ENCODE peak calls at places on chromosomes 13 and 19, in eight cellular contexts. One of them, this sample, is unnamed.

GRCh38 chr13:21826214-21827015 is 155.5 kb downstream of the FGF9 start:
- DNase-seq in heart right ventricle: no peak
- DNase-seq in memory B cell: no peak
- DNase-seq in astrocyte: no peak
- DNase-seq in neural crest cell: no peak
- DNase-seq in glutamatergic neuron: no peak
- DNase-seq in Daoy: no peak
- DNase-seq in osteoblast: no peak
- DNase-seq in this sample: no peak

GRCh38 chr19:47024502-47024901 is 4.9 kb downstream of the NPAS1 start:
- DNase-seq in astrocyte: no peak
- DNase-seq in memory B cell: no peak
- DNase-seq in neural crest cell: no peak
- DNase-seq in Daoy: no peak
- DNase-seq in glutamatergic neuron: no peak
- DNase-seq in osteoblast: peak; percentile 52
- DNase-seq in heart right ventricle: no peak
- DNase-seq in this sample: no peak

GRCh38 chr13:83377486-83377885 is 504.8 kb downstream of the SLITRK1 start:
- DNase-seq in glutamatergic neuron: no peak
- DNase-seq in heart right ventricle: no peak
- DNase-seq in Daoy: no peak
- DNase-seq in neural crest cell: no peak
- DNase-seq in memory B cell: no peak
- DNase-seq in astrocyte: no peak
- DNase-seq in osteoblast: peak; percentile 4
- DNase-seq in this sample: no peak

GRCh38 chr13:23628250-23628649 is 58.0 kb downstream of the TNFRSF19 start:
- DNase-seq in neural crest cell: no peak
- DNase-seq in memory B cell: no peak
- DNase-seq in heart right ventricle: no peak
- DNase-seq in Daoy: no peak
- DNase-seq in astrocyte: no peak
- DNase-seq in glutamatergic neuron: no peak
- DNase-seq in osteoblast: no peak
- DNase-seq in this sample: no peak

GRCh38 chr13:100564444-100565223 is 24.0 kb downstream of the GGACT start:
- DNase-seq in astrocyte: no peak
- DNase-seq in heart right ventricle: no peak
- DNase-seq in memory B cell: no peak
- DNase-seq in glutamatergic neuron: no peak
- DNase-seq in neural crest cell: no peak
- DNase-seq in Daoy: no peak
- DNase-seq in osteoblast: no peak
- DNase-seq in this sample: no peak

GRCh38 chr19:359653-359925 is 15.0 kb upstream of the MIER2 start:
- DNase-seq in heart right ventricle: no peak
- DNase-seq in memory B cell: no peak
- DNase-seq in neural crest cell: no peak
- DNase-seq in osteoblast: peak; percentile 58
- DNase-seq in Daoy: no peak
- DNase-seq in glutamatergic neuron: no peak
- DNase-seq in astrocyte: no peak
- DNase-seq in this sample: no peak

GRCh38 chr19:53078668-53079067 is 24.6 kb downstream of the ZNF160 start:
- DNase-seq in osteoblast: no peak
- DNase-seq in astrocyte: no peak
- DNase-seq in glutamatergic neuron: no peak
- DNase-seq in memory B cell: no peak
- DNase-seq in heart right ventricle: no peak
- DNase-seq in Daoy: no peak
- DNase-seq in neural crest cell: no peak
- DNase-seq in this sample: no peak

GRCh38 chr19:49327878-49328544 is 3.0 kb upstream of the SLC6A16 start:
- DNase-seq in glutamatergic neuron: no peak
- DNase-seq in Daoy: peak; percentile 31
- DNase-seq in osteoblast: peak; percentile 90
- DNase-seq in neural crest cell: no peak
- DNase-seq in astrocyte: no peak
- DNase-seq in memory B cell: no peak
- DNase-seq in heart right ventricle: no peak
- DNase-seq in this sample: peak; percentile 39

GRCh38 chr13:33145667-33146066 is 129.4 kb downstream of the KL start:
- DNase-seq in neural crest cell: no peak
- DNase-seq in Daoy: no peak
- DNase-seq in memory B cell: no peak
- DNase-seq in astrocyte: no peak
- DNase-seq in heart right ventricle: no peak
- DNase-seq in osteoblast: no peak
- DNase-seq in glutamatergic neuron: no peak
- DNase-seq in this sample: no peak

GRCh38 chr19:56671613-56671994 is at the start of gene ZNF835:
- DNase-seq in glutamatergic neuron: peak; percentile 95
- DNase-seq in osteoblast: peak; percentile 95
- DNase-seq in memory B cell: peak; percentile 84
- DNase-seq in Daoy: peak; percentile 79
- DNase-seq in heart right ventricle: peak; percentile 99
- DNase-seq in astrocyte: no peak
- DNase-seq in neural crest cell: no peak
- DNase-seq in this sample: peak; percentile 63

GRCh38 chr19:7869910-7870511 is 4.2 kb downstream of the PRR36 start:
- DNase-seq in heart right ventricle: no peak
- DNase-seq in glutamatergic neuron: peak; percentile 58
- DNase-seq in Daoy: peak; percentile 85
- DNase-seq in memory B cell: no peak
- DNase-seq in osteoblast: peak; percentile 84
- DNase-seq in neural crest cell: no peak
- DNase-seq in astrocyte: no peak
- DNase-seq in this sample: peak; percentile 45

GRCh38 chr19:40718774-40719391 is 2.0 kb downstream of the ITPKC start:
- DNase-seq in memory B cell: peak; percentile 22
- DNase-seq in glutamatergic neuron: peak; percentile 54
- DNase-seq in astrocyte: peak; percentile 16
- DNase-seq in Daoy: peak; percentile 63
- DNase-seq in heart right ventricle: peak; percentile 45
- DNase-seq in osteoblast: peak; percentile 92
- DNase-seq in neural crest cell: no peak
- DNase-seq in this sample: no peak

GRCh38 chr19:46520616-46521015 is 24.9 kb upstream of the PNMA8B start:
- DNase-seq in heart right ventricle: no peak
- DNase-seq in astrocyte: no peak
- DNase-seq in osteoblast: no peak
- DNase-seq in memory B cell: no peak
- DNase-seq in neural crest cell: no peak
- DNase-seq in glutamatergic neuron: no peak
- DNase-seq in Daoy: peak; percentile 29
- DNase-seq in this sample: no peak

GRCh38 chr13:78660130-78660857 is 1.3 kb upstream of the OBI1 start:
- DNase-seq in osteoblast: no peak
- DNase-seq in neural crest cell: no peak
- DNase-seq in astrocyte: no peak
- DNase-seq in heart right ventricle: no peak
- DNase-seq in memory B cell: no peak
- DNase-seq in glutamatergic neuron: peak; percentile 21
- DNase-seq in Daoy: peak; percentile 6
- DNase-seq in this sample: peak; percentile 4

This sample was measured in T-cell.